ENCODE peak calls at places on chromosome 22, in seven cellular contexts. J, R, T, U, W, C and V are unnamed samples.

GRCh38 chr22:25174156-25174887 is 25.3 kb upstream of the CRYBB3 start:
- DNase-seq in J (no peak), R (no peak), T (no peak), U (no peak), W (no peak), C (no peak), V (no peak)

GRCh38 chr22:26887916-26888315 is 230.5 kb downstream of the MIAT start:
- DNase-seq in J (no peak), R (no peak), T (no peak), U (no peak), W (no peak), C (no peak), V (no peak)

GRCh38 chr22:41267958-41268357 is 18.0 kb downstream of the RANGAP1 start:
- DNase-seq in J (no peak), R (no peak), T (no peak), U (no peak), W (no peak), C (no peak), V (no peak)

GRCh38 chr22:24011735-24012068 is 598 bp downstream of the CABIN1 start:
- DNase-seq in J (no peak), R (no peak), T (no peak), U (no peak), W (peak), C (no peak), V (no peak)

GRCh38 chr22:30777589-30777988 is 82.9 kb downstream of the OSBP2 start:
- DNase-seq in J (no peak), R (no peak), T (no peak), U (no peak), W (no peak), C (no peak), V (no peak)

GRCh38 chr22:30609260-30610185 is 2.5 kb downstream of the TCN2 start:
- DNase-seq in J (peak), R (peak), T (no peak), U (peak), W (no peak), C (no peak), V (no peak)

GRCh38 chr22:18109410-18110193 is 1.0 kb upstream of the TUBA8 start:
- DNase-seq in J (no peak), R (no peak), T (no peak), U (no peak), W (no peak), C (no peak), V (no peak)

GRCh38 chr22:45207981-45208664 is 32.6 kb downstream of the KIAA0930 start:
- DNase-seq in J (peak), R (no peak), T (no peak), U (no peak), W (no peak), C (no peak), V (no peak)